ENCODE peak calls at places on chromosomes 11 and 22, in nine cellular contexts. A, F, S, M, N, Q, U, H and R are unnamed samples. For H3K4me1, the result is how much of the 10 kb centered on the place peaks cover.

GRCh38 chr22:28884754-28885375 is 1.5 kb downstream of the ZNRF3 start:
- DNase-seq in A (no peak), F (no peak), S (peak), M (no peak), N (no peak), Q (no peak), U (no peak), H (no peak), R (no peak)

GRCh38 chr11:27209562-27210005 is 153.4 kb downstream of the CCDC34 start:
- DNase-seq in A (no peak), F (no peak), S (no peak), M (peak), N (peak), Q (peak), U (peak), H (no peak), R (no peak)

GRCh38 chr11:121131656-121132055 is 30.6 kb downstream of the TECTA start:
- DNase-seq in A (no peak), F (no peak), S (no peak), M (no peak), N (no peak), Q (no peak), U (no peak), H (no peak), R (no peak)

GRCh38 chr22:45757068-45757467 is 85.4 kb downstream of the ATXN10 start:
- DNase-seq in A (no peak), F (no peak), S (peak), M (peak), N (peak), Q (peak), U (no peak), H (no peak), R (peak)

GRCh38 chr11:106159846-106160245 is 82.4 kb downstream of the AASDHPPT start:
- DNase-seq in A (no peak), F (no peak), S (no peak), M (no peak), N (no peak), Q (no peak), U (no peak), H (no peak), R (no peak)

GRCh38 chr22:37484115-37485005 is 1.8 kb downstream of the MFNG start:
- DNase-seq in A (peak), F (peak), S (peak), M (no peak), N (peak), Q (peak), U (no peak), H (peak), R (peak)

GRCh38 chr11:130707217-130707616 is 209.1 kb downstream of the SNX19 start:
- DNase-seq in A (peak), F (no peak), S (no peak), M (no peak), N (no peak), Q (no peak), U (no peak), H (no peak), R (no peak)

GRCh38 chr11:102225689-102226562 is 91.4 kb upstream of the BIRC3 start:
- DNase-seq in A (no peak), F (no peak), S (no peak), M (peak), N (no peak), Q (no peak), U (no peak), H (no peak), R (no peak)

GRCh38 chr11:15038963-15039362 is 34.4 kb upstream of the CALCB start:
- DNase-seq in A (no peak), F (no peak), S (no peak), M (peak), N (no peak), Q (no peak), U (peak), H (no peak), R (no peak)

GRCh38 chr22:40396882-40397281 is 26.5 kb downstream of the SGSM3 start:
- DNase-seq in A (no peak), F (no peak), S (no peak), M (peak), N (peak), Q (peak), U (no peak), H (no peak), R (peak)

GRCh38 chr11:112477929-112478317 is 217.3 kb upstream of the PLET1 start:
- DNase-seq in A (peak), F (no peak), S (no peak), M (no peak), N (no peak), Q (no peak), U (no peak), H (no peak), R (no peak)

GRCh38 chr22:48894064-48894671 is 933.5 kb downstream of the BRD1 start:
- DNase-seq in A (peak), F (no peak), S (no peak), M (no peak), N (no peak), Q (no peak), U (no peak), H (peak), R (peak)

GRCh38 chr11:35305670-35306382 is 113.5 kb downstream of the SLC1A2 start:
- DNase-seq in A (no peak), F (no peak), S (no peak), M (peak), N (no peak), Q (no peak), U (peak), H (peak), R (peak)

GRCh38 chr11:36376888-36377758 is 81.0 kb downstream of the PRR5L start:
- DNase-seq in A (no peak), F (no peak), S (peak), M (peak), N (peak), Q (peak), U (peak), H (peak), R (no peak)

GRCh38 chr22:44133161-44133560 is 47.6 kb upstream of the PARVG start:
- DNase-seq in A (no peak), F (no peak), S (peak), M (no peak), N (no peak), Q (no peak), U (no peak), H (no peak), R (no peak)

GRCh38 chr11:70104961-70105360 is 26.8 kb downstream of the ANO1 start:
- DNase-seq in A (no peak), F (no peak), S (no peak), M (no peak), N (no peak), Q (no peak), U (no peak), H (no peak), R (no peak)

GRCh38 chr11:44894217-44894617 is 56.5 kb downstream of the TP53I11 start:
- DNase-seq in A (no peak), F (peak), S (peak), M (peak), N (peak), Q (peak), U (peak), H (peak), R (peak)

GRCh38 chr11:77073328-77074001 is 6.7 kb downstream of the CAPN5 start:
- DNase-seq in A (no peak), F (peak), S (peak), M (peak), N (peak), Q (peak), U (peak), H (peak), R (no peak)

GRCh38 chr11:12842933-12843636 is 166.0 kb upstream of the RASSF10 start:
- DNase-seq in A (no peak), F (no peak), S (no peak), M (no peak), N (no peak), Q (no peak), U (peak), H (no peak), R (no peak)

GRCh38 chr11:2731285-2732125 is 31.7 kb upstream of the KCNQ1OT1 start:
- DNase-seq in A (no peak), F (no peak), S (no peak), M (no peak), N (no peak), Q (no peak), U (no peak), H (no peak), R (peak)

GRCh38 chr22:37165066-37165465 is 15.3 kb upstream of the IL2RB start:
- DNase-seq in A (no peak), F (no peak), S (no peak), M (no peak), N (no peak), Q (no peak), U (no peak), H (no peak), R (no peak)

GRCh38 chr11:64163951-64164350 is 2.0 kb downstream of the MACROD1 start:
- DNase-seq in A (no peak), F (no peak), S (no peak), M (no peak), N (no peak), Q (no peak), U (no peak), H (no peak), R (no peak)

GRCh38 chr22:17769013-17769715 is 5.1 kb downstream of the BID start:
- DNase-seq in A (no peak), F (no peak), S (no peak), M (no peak), N (peak), Q (no peak), U (no peak), H (no peak), R (peak)

GRCh38 chr22:32754413-32755041 is 47.0 kb upstream of the TIMP3 start:
- DNase-seq in A (no peak), F (no peak), S (no peak), M (peak), N (peak), Q (no peak), U (peak), H (no peak), R (no peak)

GRCh38 chr11:4181780-4182721 is 87.5 kb downstream of the RRM1 start:
- DNase-seq in A (peak), F (no peak), S (no peak), M (peak), N (peak), Q (peak), U (peak), H (no peak), R (peak)

GRCh38 chr11:86383314-86383713 is 8.6 kb downstream of the CCDC81 start:
- DNase-seq in A (no peak), F (no peak), S (no peak), M (no peak), N (no peak), Q (no peak), U (no peak), H (no peak), R (no peak)

GRCh38 chr22:36103891-36104290 is 56.7 kb downstream of the APOL3 start:
- DNase-seq in A (no peak), F (no peak), S (peak), M (no peak), N (no peak), Q (no peak), U (no peak), H (no peak), R (no peak)

GRCh38 chr22:50505276-50505775 is 2.2 kb downstream of the LMF2 start:
- DNase-seq in A (no peak), F (no peak), S (no peak), M (no peak), N (no peak), Q (no peak), U (no peak), H (no peak), R (no peak)

GRCh38 chr11:60757231-60757800 is 649 bp downstream of the MS4A15 start:
- DNase-seq in A (no peak), F (no peak), S (no peak), M (no peak), N (no peak), Q (no peak), U (no peak), H (no peak), R (no peak)

GRCh38 chr22:46007003-46007847 is 30.3 kb upstream of the WNT7B start:
- DNase-seq in A (no peak), F (no peak), S (peak), M (peak), N (peak), Q (peak), U (peak), H (no peak), R (peak)

GRCh38 chr11:30596832-30597231 is 10.7 kb upstream of the MPPED2 start:
- DNase-seq in A (no peak), F (no peak), S (no peak), M (no peak), N (no peak), Q (no peak), U (no peak), H (no peak), R (no peak)

GRCh38 chr22:20076627-20077172 is 3.3 kb upstream of the DGCR8 start:
- DNase-seq in A (no peak), F (no peak), S (no peak), M (no peak), N (no peak), Q (no peak), U (no peak), H (no peak), R (no peak)

GRCh38 chr11:133168016-133168415 is 364.3 kb downstream of the OPCML start:
- DNase-seq in A (no peak), F (no peak), S (no peak), M (no peak), N (no peak), Q (no peak), U (no peak), H (no peak), R (no peak)

DNA sequence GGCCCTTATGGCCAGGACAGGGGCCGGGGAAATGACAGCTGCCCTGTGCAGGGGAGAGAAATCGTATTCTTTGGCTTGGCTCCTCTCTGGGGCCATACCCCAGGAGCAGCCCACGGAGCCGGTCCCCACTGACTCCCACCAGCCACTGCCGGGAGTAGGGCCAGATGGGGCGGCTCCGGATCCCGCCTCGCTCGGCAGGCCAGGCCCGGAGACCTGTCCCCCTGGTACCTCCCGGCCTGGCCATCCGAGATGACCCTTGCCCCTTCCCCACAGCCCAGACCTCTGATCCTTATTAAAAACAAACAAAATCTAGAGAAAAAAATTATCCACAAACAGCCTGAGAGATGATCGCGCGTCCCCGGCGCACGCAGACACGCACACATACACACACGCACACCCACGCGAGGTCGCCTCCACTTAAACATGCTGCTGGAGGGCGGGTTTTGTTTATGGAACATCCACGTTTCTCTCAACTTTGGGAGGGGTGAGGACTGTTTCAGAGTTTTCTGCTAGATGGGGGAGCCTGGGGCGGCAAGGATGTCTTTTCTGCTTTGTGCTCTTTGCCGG is 59.1 kb downstream of the IGLL1 start:
- DNase-seq in A (no peak), F (peak), S (peak), M (peak), N (peak), Q (no peak), U (peak), H (no peak), R (no peak)
- H3K4me3 ChIP-seq in A (peak), F (peak), S (peak), M (peak), N (peak), Q (no peak), U (peak), H (peak), R (peak)

GRCh38 chr22:42080287-42080686 is 787 bp downstream of the SMDT1 start:
- DNase-seq in A (no peak), F (no peak), S (no peak), M (peak), N (no peak), Q (peak), U (peak), H (peak), R (no peak)

GRCh38 chr22:42076764-42077485 is 2.6 kb upstream of the SMDT1 start:
- DNase-seq in A (no peak), F (no peak), S (peak), M (no peak), N (no peak), Q (no peak), U (no peak), H (no peak), R (no peak)

GRCh38 chr22:42077486-42078125 is 1.9 kb upstream of the SMDT1 start:
- DNase-seq in A (no peak), F (no peak), S (no peak), M (no peak), N (no peak), Q (no peak), U (no peak), H (no peak), R (peak)

GRCh38 chr22:42078469-42079318 is 806 bp upstream of the SMDT1 start:
- DNase-seq in A (no peak), F (no peak), S (no peak), M (no peak), N (no peak), Q (no peak), U (no peak), H (no peak), R (peak)

DNA sequence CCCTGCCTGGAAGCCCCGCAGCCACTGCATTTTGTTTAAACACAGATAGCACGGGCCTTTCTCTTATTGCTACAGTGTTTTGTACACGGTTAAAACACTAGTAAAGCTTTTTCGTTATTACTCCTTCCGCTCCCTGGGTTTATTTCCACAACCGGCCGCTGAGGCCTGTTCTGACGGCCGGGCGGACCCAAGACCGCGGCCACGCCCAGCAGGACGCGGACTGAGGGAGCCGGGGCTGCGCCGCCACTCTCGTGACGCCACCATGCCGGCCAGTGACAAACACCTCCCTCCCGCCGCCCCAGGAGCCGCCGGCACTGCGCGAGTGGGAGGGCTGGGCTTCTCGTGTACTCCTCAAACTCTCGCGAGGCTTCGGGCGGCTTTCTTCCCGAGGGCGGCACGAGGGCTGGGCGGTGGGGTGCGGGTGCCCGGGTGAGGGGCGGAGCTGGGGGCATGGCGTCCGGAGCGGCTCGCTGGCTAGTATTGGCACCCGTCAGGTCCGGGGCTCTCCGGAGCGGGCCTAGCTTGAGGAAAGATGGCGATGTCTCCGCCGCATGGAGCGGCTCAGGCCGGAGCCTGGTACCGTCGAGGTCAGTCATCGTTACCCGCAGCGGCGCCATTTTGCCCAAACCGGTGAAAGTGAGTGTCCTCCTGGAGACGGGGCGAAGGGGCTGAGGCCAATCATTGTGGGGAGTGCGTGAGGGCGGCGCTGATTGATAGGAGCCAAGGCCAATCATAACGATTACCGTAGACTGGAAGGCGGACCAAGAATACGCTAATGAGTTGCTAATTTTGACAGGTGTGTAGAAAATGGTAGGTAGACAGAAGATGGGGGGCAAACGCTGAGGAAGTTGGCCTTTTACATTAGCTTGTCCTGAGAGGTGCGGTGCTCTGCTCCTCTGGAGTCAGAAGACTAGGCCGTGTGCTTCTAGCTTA is at the start of gene SMDT1:
- DNase-seq in A (peak), F (peak), S (peak), M (peak), N (peak), Q (peak), U (peak), H (peak), R (peak)
- TF ChIP-seq POLR2A in A (peak), F (peak), S (peak), M (peak), N (peak), Q (peak), U (peak), H (peak), R (peak)

GRCh38 chr11:48354013-48354412 is 12.3 kb downstream of the OR4C5 start:
- DNase-seq in A (no peak), F (no peak), S (no peak), M (no peak), N (no peak), Q (no peak), U (no peak), H (no peak), R (no peak)

GRCh38 chr11:48354677-48355076 is 11.6 kb downstream of the OR4C5 start:
- DNase-seq in A (no peak), F (no peak), S (no peak), M (no peak), N (no peak), Q (no peak), U (no peak), H (no peak), R (no peak)
- H3K4me1 ChIP-seq in A (under half), F (under half), S (under half), M (under half), N (under half), Q (under half), U (under half), H (under half), R (under half)

DNA sequence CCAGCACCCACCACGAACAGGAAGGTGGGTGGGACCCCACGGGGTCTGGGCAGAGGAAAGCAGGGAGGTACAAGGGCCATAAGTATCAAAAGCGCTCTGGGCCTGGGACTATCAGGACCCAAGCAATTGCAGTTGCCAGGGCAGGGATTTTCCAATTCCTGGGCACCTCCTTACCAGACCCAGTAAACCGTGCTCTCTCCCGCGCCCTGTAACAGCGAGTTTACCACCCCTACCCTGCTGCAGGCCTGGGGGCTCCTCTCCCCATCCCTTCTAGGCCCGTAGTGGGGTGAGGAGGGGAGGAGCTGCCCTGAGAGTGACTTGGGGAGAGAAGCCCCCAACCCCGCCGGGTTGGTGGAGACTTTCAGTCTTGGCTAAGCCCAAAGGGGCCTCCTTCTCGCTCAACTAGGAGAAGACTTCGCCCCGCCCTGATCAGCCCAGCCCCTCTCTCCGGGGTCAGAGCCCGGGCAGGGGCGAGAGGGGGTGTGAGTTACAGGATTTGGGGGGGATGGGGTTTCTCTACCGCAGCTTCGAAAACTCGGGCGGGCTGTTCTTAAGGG is 5.4 kb downstream of the PAX6 start:
- DNase-seq in A (peak), F (no peak), S (no peak), M (no peak), N (no peak), Q (no peak), U (no peak), H (no peak), R (no peak)
- H3K4me3 ChIP-seq in A (no peak), F (no peak), S (no peak), M (no peak), N (no peak), Q (no peak), U (no peak), H (no peak), R (no peak)

DNA sequence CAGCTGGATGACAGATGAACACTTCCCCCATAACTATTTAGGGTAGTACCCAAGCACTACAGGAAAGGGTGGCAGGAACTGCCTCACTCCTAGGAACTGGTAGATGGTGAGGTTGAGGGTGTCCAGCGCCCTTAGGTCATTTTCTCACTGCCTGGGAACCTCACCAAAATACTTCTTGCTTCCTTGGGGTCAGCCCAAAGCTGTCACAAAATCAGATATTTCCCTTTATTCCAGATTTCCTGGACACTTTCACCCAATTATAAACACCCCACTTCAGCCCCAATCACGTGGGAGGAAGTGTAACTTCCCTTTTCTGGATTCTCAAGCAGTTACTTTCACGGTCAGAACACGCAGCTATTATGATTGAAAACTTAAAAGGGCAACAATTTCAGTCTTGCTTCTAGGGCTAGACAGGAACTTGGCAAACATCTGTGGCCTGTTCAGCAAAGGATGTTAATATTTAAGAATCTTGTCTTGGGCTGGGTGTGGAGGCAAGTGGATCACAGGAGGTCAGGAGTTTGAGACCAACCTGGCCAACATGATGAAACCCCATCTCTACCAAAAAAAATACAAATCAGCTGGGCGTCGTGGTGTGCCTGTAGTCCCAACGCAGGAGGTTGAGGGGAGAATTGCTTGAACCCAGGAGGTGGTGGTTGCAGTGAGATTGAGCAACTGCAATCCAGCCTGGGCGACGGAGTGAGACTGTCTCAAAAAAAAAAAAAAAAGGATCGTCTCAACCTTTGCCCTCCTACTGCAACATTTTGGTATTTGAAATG is 4.0 kb downstream of the FTH1 start:
- DNase-seq in A (no peak), F (no peak), S (peak), M (peak), N (no peak), Q (peak), U (peak), H (peak), R (no peak)
- TF ChIP-seq POLR2A in A (no peak), F (no peak), S (no peak), M (peak), N (no peak), Q (peak), U (peak), H (no peak), R (no peak)